ENCODE peak calls at places on chromosomes 11 and 22, in seven cellular contexts. M is erythroblast, C is stomach, D is spleen, I is uterus, N is IMR-90, X is K562. T is an unnamed sample.
A peak's percentile ranks its signal among the peaks of the same experiment; 100 is the strongest.

GRCh38 chr11:36684840-36685800 is 87.1 kb upstream of the RAG2 start:
- DNase-seq in N (no peak), C (no peak), M (no peak), I (no peak), X (no peak), D (no peak), T (no peak)

GRCh38 chr11:10317281-10317755 is 12.4 kb downstream of the ADM start:
- DNase-seq in D (no peak), N (peak; percentile 14), C (no peak), I (no peak), M (no peak), X (no peak), T (no peak)

GRCh38 chr22:31125521-31126117 is 2.9 kb downstream of the INPP5J start:
- DNase-seq in X (no peak), D (peak; percentile 49), C (no peak), M (no peak), N (no peak), I (no peak), T (no peak)

GRCh38 chr22:34943830-34944229 is 122.1 kb upstream of the ISX start:
- DNase-seq in N (no peak), I (no peak), C (no peak), X (no peak), M (no peak), D (no peak), T (no peak)

GRCh38 chr22:20084547-20085413 is 4.7 kb downstream of the DGCR8 start:
- DNase-seq in D (peak; percentile 74), C (peak; percentile 52), M (peak; percentile 43), I (no peak), X (peak; percentile 94), N (no peak), T (no peak)

GRCh38 chr11:90218606-90219005 is 4.2 kb downstream of the CHORDC1 start:
- DNase-seq in N (no peak), I (no peak), M (no peak), D (no peak), C (no peak), X (peak; percentile 35), T (no peak)

GRCh38 chr11:32069361-32070058 is 21.4 kb upstream of the RCN1 start:
- DNase-seq in C (no peak), M (no peak), N (no peak), D (no peak), I (no peak), X (no peak), T (no peak)

GRCh38 chr11:9601041-9601875 is 27.8 kb downstream of the WEE1 start:
- DNase-seq in I (no peak), N (peak; percentile 89), X (no peak), C (no peak), M (no peak), D (peak; percentile 75), T (no peak)

GRCh38 chr22:30984317-30984716 is 15.3 kb downstream of the TUG1 start:
- DNase-seq in C (no peak), X (no peak), I (no peak), M (no peak), N (no peak), D (no peak), T (no peak)

GRCh38 chr11:117824571-117825537 is at the start of gene FXYD2:
- DNase-seq in D (peak; percentile 77), X (no peak), M (no peak), I (peak; percentile 67), N (no peak), C (peak; percentile 27), T (no peak)

GRCh38 chr11:46743043-46743442 is 24.0 kb downstream of the F2 start:
- DNase-seq in D (no peak), I (no peak), N (no peak), X (no peak), C (no peak), M (no peak), T (no peak)

GRCh38 chr11:72741849-72742521 is 10.2 kb downstream of the ARAP1 start:
- DNase-seq in M (no peak), N (peak; percentile 29), I (no peak), C (no peak), X (peak; percentile 25), D (peak; percentile 76), T (no peak)

GRCh38 chr11:60130496-60130895 is 42.0 kb downstream of the MS4A2 start:
- DNase-seq in N (no peak), M (peak; percentile 79), C (no peak), D (no peak), X (peak; percentile 84), I (peak; percentile 23), T (peak; percentile 9)

GRCh38 chr11:20501252-20501651 is 98.2 kb upstream of the SLC6A5 start:
- DNase-seq in D (no peak), C (no peak), M (peak; percentile 56), X (no peak), I (no peak), N (no peak), T (no peak)

GRCh38 chr11:66957971-66958231 is 282 bp downstream of the PC start:
- DNase-seq in M (no peak), X (no peak), D (no peak), N (no peak), C (no peak), I (no peak), T (no peak)

GRCh38 chr11:96648991-96649390 is 259.2 kb downstream of the JRKL start:
- DNase-seq in X (no peak), C (no peak), I (no peak), D (no peak), M (no peak), N (no peak), T (no peak)

GRCh38 chr22:47196881-47197701 is 434.6 kb downstream of the TBC1D22A start:
- DNase-seq in N (no peak), C (peak; percentile 22), D (peak; percentile 65), I (no peak), M (no peak), X (no peak), T (no peak)

GRCh38 chr11:64358907-64359711 is at the start of gene RPS6KA4:
- DNase-seq in X (peak; percentile 80), M (peak; percentile 88), D (peak; percentile 92), N (peak; percentile 58), C (peak; percentile 74), I (peak; percentile 47), T (peak; percentile 82)

GRCh38 chr11:16933756-16934603 is 80.2 kb downstream of the PLEKHA7 start:
- DNase-seq in X (peak; percentile 25), M (no peak), N (no peak), I (no peak), D (no peak), C (no peak), T (no peak)

GRCh38 chr22:27670701-27671412 is 130.7 kb downstream of the MN1 start:
- DNase-seq in I (no peak), X (peak; percentile 89), C (peak; percentile 50), N (no peak), D (peak; percentile 72), M (peak; percentile 86), T (no peak)

GRCh38 chr11:121023848-121024751 is at the start of gene TBCEL:
- DNase-seq in M (peak; percentile 85), D (peak; percentile 96), X (peak; percentile 87), N (peak; percentile 79), I (peak; percentile 76), C (peak; percentile 77), T (peak; percentile 81)

GRCh38 chr11:87339416-87339815 is 301.7 kb downstream of the TMEM135 start:
- DNase-seq in M (no peak), I (no peak), N (no peak), X (no peak), D (no peak), C (no peak), T (no peak)

GRCh38 chr11:69297926-69298777 is 4.2 kb downstream of the MYEOV start:
- DNase-seq in D (peak; percentile 93), N (peak; percentile 82), M (peak; percentile 23), X (peak; percentile 83), I (peak; percentile 42), C (peak; percentile 82), T (peak; percentile 66)
- TF ChIP-seq POLR2A in D (no peak), N (peak; percentile 25), M (no peak), X (peak; percentile 23), I (no peak), C (no peak), T (peak; percentile 37)

GRCh38 chr11:74398244-74399159 is at the start of gene PGM2L1:
- DNase-seq in I (peak; percentile 96), N (peak; percentile 90), C (peak; percentile 95), D (peak; percentile 97), X (peak; percentile 97), M (peak; percentile 98), T (peak; percentile 81)
- TF ChIP-seq POLR2A in I (peak; percentile 60), N (peak; percentile 48), C (no peak), D (no peak), X (peak; percentile 82), M (peak; percentile 77), T (peak; percentile 55)

GRCh38 chr22:38685761-38686160 is 4.0 kb downstream of the TOMM22 start:
- DNase-seq in M (no peak), D (no peak), C (no peak), I (no peak), N (no peak), X (no peak), T (no peak)

DNA sequence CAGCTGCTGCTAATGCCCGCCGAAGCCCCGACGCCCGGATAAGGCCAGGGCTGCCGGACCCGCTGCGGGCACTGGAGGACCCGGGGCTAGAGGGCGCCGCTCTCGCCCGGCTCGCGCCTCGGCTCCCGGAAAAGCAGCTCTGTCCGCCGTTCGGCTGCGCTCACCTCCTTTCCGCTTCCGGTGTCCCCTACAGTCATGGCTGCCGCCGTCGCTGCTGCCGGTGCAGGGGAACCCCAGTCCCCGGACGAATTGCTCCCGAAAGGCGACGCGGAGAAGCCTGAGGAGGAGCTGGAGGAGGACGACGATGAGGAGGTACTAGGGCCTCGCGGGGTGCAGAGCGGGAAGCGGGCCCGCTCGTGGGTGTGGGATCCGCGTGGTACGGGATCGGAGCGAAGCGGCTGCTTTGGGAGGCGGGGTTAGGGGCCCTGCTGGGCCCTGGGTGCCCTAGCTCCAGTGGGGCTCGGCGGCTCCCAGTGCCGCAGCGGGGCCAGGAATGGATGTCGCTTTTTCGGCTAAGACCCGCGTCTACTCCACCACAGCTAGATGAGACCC is at the start of gene TOMM22:
- DNase-seq in C (peak; percentile 91), N (peak; percentile 83), M (peak; percentile 94), X (peak; percentile 89), I (peak; percentile 78), D (peak; percentile 98), T (peak; percentile 84)
- TF ChIP-seq POLR2A in C (no peak), N (peak; percentile 81), M (peak; percentile 88), X (peak; percentile 93), I (peak; percentile 49), D (no peak), T (peak; percentile 45)

DNA sequence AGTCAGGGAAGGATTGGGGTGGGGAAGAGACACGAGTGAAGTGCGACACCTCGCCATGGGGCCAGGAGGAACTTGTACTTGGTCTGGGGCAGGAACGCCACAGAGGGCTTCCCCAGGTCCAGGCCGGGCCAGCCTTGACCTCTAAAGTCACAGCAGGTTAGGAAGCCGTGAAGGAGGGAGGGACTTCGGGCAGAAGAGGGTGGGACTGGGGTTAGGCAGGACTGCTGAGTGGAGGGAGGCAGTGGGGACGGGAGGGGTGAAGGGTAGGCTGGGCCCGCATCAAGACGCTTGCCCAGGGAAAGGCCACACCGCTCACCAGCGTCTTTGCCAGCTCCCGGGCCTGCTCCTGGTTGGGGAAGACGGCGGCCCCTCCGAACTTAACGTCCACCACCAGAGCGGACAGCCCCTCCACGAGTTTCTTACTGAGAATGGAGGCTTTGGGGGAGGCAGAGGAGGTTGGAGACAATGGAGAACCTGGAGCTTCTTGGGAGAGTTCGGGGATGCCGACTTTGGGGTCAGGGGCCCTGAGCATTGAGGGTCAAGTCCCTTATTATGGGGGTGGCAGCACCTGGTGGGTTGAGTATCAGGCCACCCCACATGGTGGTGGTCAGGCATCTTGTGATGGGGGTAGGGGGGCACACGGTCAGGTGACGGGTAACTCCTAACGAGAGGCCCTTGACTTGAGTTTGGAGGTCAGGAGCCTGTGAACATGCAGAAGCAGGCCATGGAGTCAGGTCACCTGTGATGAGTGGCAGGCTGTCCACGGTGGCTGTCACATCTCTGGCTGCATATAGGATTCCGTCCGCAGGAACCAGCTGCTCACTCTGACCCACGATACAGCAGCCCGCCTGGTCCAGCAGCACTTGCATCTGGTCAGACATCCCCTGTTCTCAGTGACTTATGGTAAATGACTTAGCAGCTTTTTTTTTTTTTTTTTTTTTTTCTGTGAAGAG is 1.7 kb upstream of the SCO2 start:
- DNase-seq in C (peak; percentile 72), X (peak; percentile 81), I (no peak), D (peak; percentile 91), M (peak; percentile 59), N (no peak), T (no peak)
- TF ChIP-seq POLR2A in C (no peak), X (peak; percentile 63), I (no peak), D (no peak), M (no peak), N (no peak), T (no peak)

T was measured in H54.